ENCODE peak calls at places on chromosomes 2 and 18, in ten cellular contexts. Y is SK-N-SH, G is GM23248, F is HCT116, B is PC-3, C is hepatocyte, Q is Karpas-422, A is PC-9, H is GM23338, M is MM.1S. I is an unnamed sample.
A peak's percentile ranks its signal among the peaks of the same experiment; 100 is the strongest.

GRCh38 chr18:50410008-50410407 is 35.2 kb downstream of the SKA1 start:
- DNase-seq in Q (peak; percentile 69), Y (peak; percentile 54), M (peak; percentile 19), C (no peak), B (no peak), A (no peak), G (no peak), H (peak; percentile 27), F (no peak), I (no peak)

GRCh38 chr2:120684691-120685402 is 50.8 kb upstream of the GLI2 start:
- DNase-seq in F (no peak), Y (no peak), A (no peak), M (no peak), Q (no peak), H (no peak), C (no peak), G (peak; percentile 91), B (peak; percentile 56), I (no peak)

GRCh38 chr18:68841301-68841700 is 43.4 kb downstream of the CCDC102B start:
- DNase-seq in A (no peak), C (no peak), M (no peak), Q (no peak), H (no peak), G (no peak), F (no peak), Y (no peak), B (peak; percentile 46), I (no peak)

GRCh38 chr2:99238599-99238998 is 16.9 kb downstream of the LYG2 start:
- DNase-seq in F (no peak), Q (no peak), G (no peak), C (no peak), B (no peak), Y (no peak), H (no peak), A (no peak), M (no peak), I (no peak)

GRCh38 chr2:160305081-160305750 is 105.1 kb upstream of the ITGB6 start:
- DNase-seq in F (no peak), M (no peak), A (no peak), Y (no peak), G (peak; percentile 88), C (no peak), Q (no peak), B (no peak), H (no peak), I (no peak)

GRCh38 chr2:152384992-152385391 is 50.0 kb downstream of the FMNL2 start:
- DNase-seq in Q (no peak), F (no peak), G (no peak), C (no peak), M (no peak), A (no peak), Y (no peak), H (no peak), B (no peak), I (no peak)

GRCh38 chr2:9001229-9001628 is 2.3 kb downstream of the MBOAT2 start:
- DNase-seq in C (no peak), F (no peak), M (no peak), H (no peak), B (peak; percentile 95), Y (no peak), G (peak; percentile 77), A (peak; percentile 89), Q (no peak), I (no peak)

GRCh38 chr2:240963065-240963375 is 35.4 kb upstream of the SNED1 start:
- DNase-seq in B (no peak), F (no peak), C (no peak), Q (no peak), Y (no peak), A (no peak), G (no peak), M (no peak), H (no peak), I (no peak)

GRCh38 chr2:100017633-100018032 is 124.8 kb downstream of the AFF3 start:
- DNase-seq in M (no peak), G (peak; percentile 70), H (no peak), Y (no peak), B (no peak), Q (peak; percentile 66), A (no peak), F (no peak), C (no peak), I (peak; percentile 10)

GRCh38 chr2:57181315-57182038 is 865.1 kb upstream of the VRK2 start:
- DNase-seq in B (peak; percentile 58), G (peak; percentile 47), Y (no peak), A (peak; percentile 35), F (no peak), H (no peak), C (no peak), M (no peak), Q (no peak), I (no peak)

GRCh38 chr2:239858179-239858578 is 167.0 kb downstream of the NDUFA10 start:
- DNase-seq in G (no peak), B (no peak), F (no peak), Y (no peak), H (no peak), C (no peak), A (no peak), M (no peak), Q (no peak), I (no peak)

GRCh38 chr18:9731380-9731779 is 23.3 kb downstream of the RAB31 start:
- DNase-seq in M (no peak), Q (peak; percentile 21), H (no peak), B (peak; percentile 77), G (peak; percentile 98), Y (no peak), F (no peak), C (no peak), A (peak; percentile 60), I (no peak)

GRCh38 chr18:40473221-40473620 is 1481.8 kb upstream of the PIK3C3 start:
- DNase-seq in Y (no peak), B (no peak), Q (no peak), C (no peak), F (no peak), M (no peak), A (no peak), G (no peak), H (no peak), I (no peak)

GRCh38 chr2:214808481-214808931 is 977 bp downstream of the BARD1 start:
- DNase-seq in H (no peak), Q (peak; percentile 54), C (no peak), A (no peak), Y (no peak), F (no peak), B (peak; percentile 9), G (peak; percentile 18), M (no peak), I (peak; percentile 8)

GRCh38 chr2:141782574-141782973 is 348.2 kb downstream of the LRP1B start:
- DNase-seq in A (no peak), C (no peak), Y (no peak), H (no peak), Q (no peak), B (no peak), M (no peak), G (no peak), F (no peak), I (no peak)

DNA sequence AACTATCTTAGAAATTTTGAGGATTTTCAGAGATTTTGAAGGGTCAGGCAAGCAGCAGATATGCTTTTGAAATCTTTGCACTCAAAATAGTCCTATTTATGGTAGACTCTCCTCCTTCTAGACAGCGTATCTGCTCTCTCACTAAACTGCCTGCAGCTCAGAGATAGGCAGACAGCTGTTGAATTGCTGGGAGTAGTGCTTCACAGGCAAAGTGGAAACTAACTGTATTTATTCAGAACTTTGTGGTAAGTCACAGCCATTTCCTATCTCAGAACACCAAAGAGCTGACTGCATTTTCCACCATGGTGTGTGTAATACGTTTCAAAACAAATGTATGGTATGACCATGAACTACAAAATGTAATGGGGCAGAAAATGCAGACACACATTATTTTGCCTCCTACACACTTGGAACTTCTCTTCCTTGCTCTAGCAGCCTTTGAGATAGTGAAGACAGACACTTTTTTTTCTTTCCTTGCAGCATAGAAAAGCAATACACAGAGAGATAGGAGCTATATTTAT is 352.4 kb downstream of the LRP1B start:
- DNase-seq in Q (no peak), C (no peak), B (no peak), M (no peak), A (no peak), H (no peak), Y (no peak), G (no peak), F (no peak), I (no peak)
- H3K9me2 ChIP-seq in Q (no peaks in the 10 kb centered on the region), C (peaks cover 3% of the 10 kb centered on the region), B (no peaks in the 10 kb centered on the region), M (no peaks in the 10 kb centered on the region), A (no peaks in the 10 kb centered on the region), H (no peaks in the 10 kb centered on the region), Y (no peaks in the 10 kb centered on the region), G (no peaks in the 10 kb centered on the region), F (no peaks in the 10 kb centered on the region), I (no peaks in the 10 kb centered on the region)

GRCh38 chr2:233740875-233741274 is 12.0 kb downstream of the UGT1A3 start:
- DNase-seq in F (no peak), H (no peak), A (peak; percentile 26), Y (no peak), G (no peak), M (no peak), Q (no peak), C (no peak), B (no peak), I (no peak)
- H3K9me2 ChIP-seq in F (no peaks in the 10 kb centered on the region), H (peaks cover 4% of the 10 kb centered on the region), A (no peaks in the 10 kb centered on the region), Y (no peaks in the 10 kb centered on the region), G (no peaks in the 10 kb centered on the region), M (no peaks in the 10 kb centered on the region), Q (no peaks in the 10 kb centered on the region), C (no peaks in the 10 kb centered on the region), B (no peaks in the 10 kb centered on the region), I (no peaks in the 10 kb centered on the region)

DNA sequence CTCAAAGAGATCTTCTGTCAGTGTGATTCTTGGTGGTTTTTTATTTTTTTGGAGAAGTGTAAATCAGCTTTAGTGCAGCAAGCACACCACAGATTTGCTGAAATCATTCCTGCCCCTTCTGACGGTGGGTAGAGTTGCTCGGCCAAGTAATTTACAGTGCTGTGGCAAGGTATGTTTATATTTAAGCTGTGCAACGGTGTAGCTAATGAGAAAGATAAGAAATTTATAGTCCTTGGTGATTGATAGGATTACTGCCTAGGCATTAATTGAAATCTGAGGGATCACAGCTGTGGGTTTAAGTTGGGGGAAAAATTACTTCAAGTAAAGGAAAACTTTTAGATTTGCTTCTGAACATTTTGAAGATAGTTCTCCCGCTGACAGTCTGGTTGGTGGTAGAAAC is 286.6 kb downstream of the AGAP1 start:
- DNase-seq in F (no peak), M (no peak), Q (no peak), B (no peak), H (no peak), A (no peak), C (no peak), G (no peak), Y (no peak), I (no peak)
- H3K9me2 ChIP-seq in F (no peaks in the 10 kb centered on the region), M (no peaks in the 10 kb centered on the region), Q (no peaks in the 10 kb centered on the region), B (no peaks in the 10 kb centered on the region), H (no peaks in the 10 kb centered on the region), A (no peaks in the 10 kb centered on the region), C (no peaks in the 10 kb centered on the region), G (no peaks in the 10 kb centered on the region), Y (no peaks in the 10 kb centered on the region), I (no peaks in the 10 kb centered on the region)

DNA sequence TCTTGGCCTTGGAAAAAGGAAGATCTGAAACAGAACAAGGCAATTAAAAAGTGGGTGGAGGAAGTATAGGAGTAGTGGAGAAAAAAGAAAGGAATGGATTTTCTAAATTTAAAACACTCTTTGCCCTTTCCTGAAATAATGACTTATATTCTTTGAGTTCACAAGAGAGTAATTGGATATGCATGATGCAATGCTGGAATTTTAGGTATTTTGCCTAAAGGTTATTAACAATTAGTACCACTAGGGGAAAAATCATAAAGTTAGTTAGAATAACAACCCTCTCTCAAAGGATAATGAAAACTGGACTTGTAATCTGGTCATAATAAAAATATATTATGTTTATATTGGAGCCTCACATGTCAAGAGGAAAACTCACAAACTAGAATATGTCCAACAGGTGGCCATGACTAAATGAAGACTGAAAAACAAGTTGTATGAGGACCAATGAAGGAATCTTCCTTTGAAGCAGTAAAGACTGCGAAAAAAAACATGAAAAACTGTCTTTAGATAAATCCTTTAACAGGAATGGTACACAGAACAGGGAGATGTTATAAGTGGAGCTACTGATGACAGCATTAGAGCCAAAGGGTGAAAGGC is 281.8 kb downstream of the NCKAP5 start:
- DNase-seq in M (no peak), H (no peak), Y (no peak), Q (no peak), G (peak; percentile 19), C (no peak), A (no peak), F (no peak), B (peak; percentile 58), I (no peak)
- H3K9me2 ChIP-seq in M (no peaks in the 10 kb centered on the region), H (no peaks in the 10 kb centered on the region), Y (no peaks in the 10 kb centered on the region), Q (no peaks in the 10 kb centered on the region), G (peaks cover 5% of the 10 kb centered on the region), C (no peaks in the 10 kb centered on the region), A (no peaks in the 10 kb centered on the region), F (no peaks in the 10 kb centered on the region), B (no peaks in the 10 kb centered on the region), I (no peaks in the 10 kb centered on the region)

I was measured in OCI-LY7.